ENCODE peak calls at places on chromosomes 6 and 20, in eight cellular contexts. One of them, this sample, is unnamed.

GRCh38 chr6:147508073-147508870 is at the start of gene SAMD5:
- DNase-seq in stimulated activated CD8-positive, alpha-beta memory T cell treated with anti-CD3 and anti-CD28 coated beads, Interleukin-15, amount 100 ng/mL, for 1 hour: no peak
- DNase-seq in sigmoid colon: peak; percentile 70
- DNase-seq in nephron progenitor cell: peak; percentile 81
- DNase-seq in ureter: peak; percentile 49
- DNase-seq in nucleus accumbens: no peak
- DNase-seq in fibroblast of lung: peak; percentile 72
- DNase-seq in neural progenitor cell: peak; percentile 87
- DNase-seq in this sample: no peak

GRCh38 chr20:53402233-53403005 is 191.2 kb downstream of the ZNF217 start:
- DNase-seq in nucleus accumbens: no peak
- DNase-seq in fibroblast of lung: no peak
- DNase-seq in stimulated activated CD8-positive, alpha-beta memory T cell treated with anti-CD3 and anti-CD28 coated beads, Interleukin-15, amount 100 ng/mL, for 1 hour: peak; percentile 4
- DNase-seq in nephron progenitor cell: no peak
- DNase-seq in neural progenitor cell: no peak
- DNase-seq in ureter: no peak
- DNase-seq in sigmoid colon: no peak
- DNase-seq in this sample: no peak

GRCh38 chr6:169986848-169987498 is 235.6 kb downstream of the ERMARD start:
- DNase-seq in neural progenitor cell: no peak
- DNase-seq in nephron progenitor cell: no peak
- DNase-seq in nucleus accumbens: no peak
- DNase-seq in sigmoid colon: peak; percentile 61
- DNase-seq in stimulated activated CD8-positive, alpha-beta memory T cell treated with anti-CD3 and anti-CD28 coated beads, Interleukin-15, amount 100 ng/mL, for 1 hour: no peak
- DNase-seq in fibroblast of lung: no peak
- DNase-seq in ureter: no peak
- DNase-seq in this sample: no peak

GRCh38 chr6:119922814-119923213 is 573.3 kb upstream of the MAN1A1 start:
- DNase-seq in sigmoid colon: no peak
- DNase-seq in nucleus accumbens: no peak
- DNase-seq in neural progenitor cell: no peak
- DNase-seq in fibroblast of lung: no peak
- DNase-seq in nephron progenitor cell: no peak
- DNase-seq in ureter: no peak
- DNase-seq in stimulated activated CD8-positive, alpha-beta memory T cell treated with anti-CD3 and anti-CD28 coated beads, Interleukin-15, amount 100 ng/mL, for 1 hour: no peak
- DNase-seq in this sample: no peak

GRCh38 chr20:48457261-48458002 is 370.4 kb downstream of the PREX1 start:
- DNase-seq in neural progenitor cell: no peak
- DNase-seq in nephron progenitor cell: no peak
- DNase-seq in nucleus accumbens: no peak
- DNase-seq in ureter: no peak
- DNase-seq in stimulated activated CD8-positive, alpha-beta memory T cell treated with anti-CD3 and anti-CD28 coated beads, Interleukin-15, amount 100 ng/mL, for 1 hour: no peak
- DNase-seq in fibroblast of lung: no peak
- DNase-seq in sigmoid colon: peak; percentile 24
- DNase-seq in this sample: no peak

GRCh38 chr6:26240157-26240980 is 124.6 kb upstream of the BTN3A2 start:
- DNase-seq in nephron progenitor cell: no peak
- DNase-seq in stimulated activated CD8-positive, alpha-beta memory T cell treated with anti-CD3 and anti-CD28 coated beads, Interleukin-15, amount 100 ng/mL, for 1 hour: no peak
- DNase-seq in fibroblast of lung: peak; percentile 98
- DNase-seq in ureter: peak; percentile 81
- DNase-seq in nucleus accumbens: peak; percentile 18
- DNase-seq in neural progenitor cell: peak; percentile 71
- DNase-seq in sigmoid colon: peak; percentile 80
- DNase-seq in this sample: no peak

GRCh38 chr6:35415065-35415880 is 36.9 kb upstream of the FANCE start:
- DNase-seq in sigmoid colon: peak; percentile 92
- DNase-seq in stimulated activated CD8-positive, alpha-beta memory T cell treated with anti-CD3 and anti-CD28 coated beads, Interleukin-15, amount 100 ng/mL, for 1 hour: no peak
- DNase-seq in fibroblast of lung: peak; percentile 91
- DNase-seq in nucleus accumbens: peak; percentile 78
- DNase-seq in ureter: peak; percentile 80
- DNase-seq in nephron progenitor cell: peak; percentile 46
- DNase-seq in neural progenitor cell: peak; percentile 80
- DNase-seq in this sample: no peak

GRCh38 chr6:56540950-56541600 is 101.6 kb downstream of the DST start:
- DNase-seq in nucleus accumbens: no peak
- DNase-seq in stimulated activated CD8-positive, alpha-beta memory T cell treated with anti-CD3 and anti-CD28 coated beads, Interleukin-15, amount 100 ng/mL, for 1 hour: no peak
- DNase-seq in ureter: no peak
- DNase-seq in nephron progenitor cell: no peak
- DNase-seq in fibroblast of lung: peak; percentile 68
- DNase-seq in neural progenitor cell: no peak
- DNase-seq in sigmoid colon: no peak
- DNase-seq in this sample: no peak

GRCh38 chr20:53829706-53830521 is 236.3 kb upstream of the ZNF217 start:
- DNase-seq in ureter: no peak
- DNase-seq in sigmoid colon: no peak
- DNase-seq in nucleus accumbens: no peak
- DNase-seq in fibroblast of lung: peak; percentile 72
- DNase-seq in neural progenitor cell: no peak
- DNase-seq in stimulated activated CD8-positive, alpha-beta memory T cell treated with anti-CD3 and anti-CD28 coated beads, Interleukin-15, amount 100 ng/mL, for 1 hour: no peak
- DNase-seq in nephron progenitor cell: no peak
- DNase-seq in this sample: no peak

This sample was measured in SIG-M5.